ENCODE peak calls at places on chromosome 16, in nine cellular contexts. O, R, N, F, B, A, M, T and G are unnamed samples.

GRCh38 chr16:9151597-9151996 is 60.2 kb downstream of the HAPSTR1 start:
- DNase-seq in M (peak; percentile 50), A (no peak), B (no peak), O (no peak), T (no peak), R (peak; percentile 13), F (no peak), N (no peak), G (no peak)

GRCh38 chr16:1770328-1771071 is 843 bp downstream of the NME3 start:
- DNase-seq in N (peak; percentile 76), F (peak; percentile 54), B (peak; percentile 76), T (no peak), A (no peak), O (peak; percentile 62), M (no peak), R (no peak), G (no peak)

GRCh38 chr16:54862529-54862928 is 68.1 kb upstream of the IRX5 start:
- DNase-seq in R (no peak), O (no peak), F (no peak), A (no peak), B (no peak), N (no peak), T (no peak), M (no peak), G (no peak)

GRCh38 chr16:56355221-56355620 is 70.1 kb downstream of the AMFR start:
- DNase-seq in M (no peak), F (no peak), B (peak; percentile 6), T (no peak), O (no peak), N (peak; percentile 12), A (no peak), R (no peak), G (no peak)

GRCh38 chr16:81238296-81239011 is at the start of gene BCO1:
- DNase-seq in A (no peak), O (no peak), F (no peak), B (peak; percentile 73), N (no peak), R (peak; percentile 35), M (peak; percentile 35), T (no peak), G (no peak)

GRCh38 chr16:50436271-50436670 is 67.5 kb upstream of the BRD7 start:
- DNase-seq in T (no peak), A (no peak), B (no peak), M (no peak), F (no peak), R (no peak), O (no peak), N (no peak), G (no peak)

GRCh38 chr16:82368041-82368440 is 198.0 kb upstream of the MPHOSPH6 start:
- DNase-seq in R (peak; percentile 13), M (peak; percentile 40), F (peak; percentile 25), N (peak; percentile 61), B (peak; percentile 66), A (peak; percentile 24), O (peak; percentile 38), T (no peak), G (no peak)

GRCh38 chr16:14302031-14302398 is 230.9 kb downstream of the MRTFB start:
- DNase-seq in F (peak; percentile 80), T (no peak), A (no peak), O (no peak), R (peak; percentile 56), M (peak; percentile 49), B (peak; percentile 69), N (peak; percentile 89), G (no peak)

GRCh38 chr16:69496376-69496775 is 69.4 kb upstream of the NFAT5 start:
- DNase-seq in N (peak; percentile 44), T (no peak), B (no peak), F (no peak), M (no peak), R (no peak), A (no peak), O (no peak), G (no peak)

GRCh38 chr16:2224183-2224486 is 744 bp downstream of the E4F1 start:
- DNase-seq in O (no peak), A (no peak), M (peak; percentile 45), F (peak; percentile 77), N (no peak), R (no peak), T (no peak), B (no peak), G (no peak)

GRCh38 chr16:22428654-22429053 is 54.2 kb upstream of the CDR2 start:
- DNase-seq in O (no peak), M (no peak), F (no peak), A (no peak), B (no peak), T (no peak), R (no peak), N (no peak), G (no peak)

GRCh38 chr16:68235105-68235881 is 634 bp downstream of the ESRP2 start:
- DNase-seq in R (no peak), B (peak; percentile 75), T (no peak), N (no peak), A (no peak), F (no peak), O (no peak), M (peak; percentile 57), G (no peak)

GRCh38 chr16:84194470-84195200 is 3.7 kb downstream of the ADAD2 start:
- DNase-seq in N (no peak), M (no peak), A (peak; percentile 5), R (no peak), F (no peak), B (no peak), O (no peak), T (no peak), G (no peak)

GRCh38 chr16:83513006-83513755 is 294.6 kb upstream of the HSBP1 start:
- DNase-seq in B (no peak), N (no peak), O (no peak), R (no peak), M (no peak), A (no peak), T (no peak), F (no peak), G (no peak)

GRCh38 chr16:48367443-48368049 is 17.7 kb downstream of the SIAH1 start:
- DNase-seq in M (no peak), F (no peak), N (no peak), B (no peak), T (no peak), R (no peak), O (no peak), A (no peak), G (no peak)

GRCh38 chr16:48365030-48365600 is 20.1 kb downstream of the SIAH1 start:
- DNase-seq in T (no peak), B (no peak), N (no peak), O (no peak), M (no peak), F (peak; percentile 38), A (no peak), R (no peak), G (peak; percentile 30)

GRCh38 chr16:48366165-48367093 is 18.8 kb downstream of the SIAH1 start:
- DNase-seq in A (peak; percentile 91), B (peak; percentile 76), R (peak; percentile 69), F (peak; percentile 64), N (peak; percentile 46), M (peak; percentile 79), O (peak; percentile 80), T (peak; percentile 68), G (peak; percentile 71)

GRCh38 chr16:48369765-48370164 is 15.4 kb downstream of the SIAH1 start:
- DNase-seq in O (no peak), A (no peak), N (no peak), M (no peak), F (no peak), B (peak; percentile 42), T (no peak), R (no peak), G (no peak)

GRCh38 chr16:48365601-48366164 is 19.5 kb downstream of the SIAH1 start:
- DNase-seq in T (no peak), F (peak; percentile 93), R (peak; percentile 71), B (peak; percentile 96), O (peak; percentile 77), A (peak; percentile 80), N (peak; percentile 90), M (peak; percentile 83), G (peak; percentile 43)
- TF ChIP-seq REST in T (no peak), F (no peak), R (no peak), B (no peak), O (no peak), A (no peak), N (no peak), M (peak; percentile 49), G (no peak)

GRCh38 chr16:66511615-66512500 is 38.1 kb downstream of the TK2 start:
- DNase-seq in R (peak; percentile 64), F (peak; percentile 60), B (peak; percentile 75), M (no peak), O (peak; percentile 43), T (no peak), A (no peak), N (no peak), G (no peak)
- TF ChIP-seq CTCF in R (no peak), F (peak; percentile 37), B (peak; percentile 16), M (peak; percentile 38), O (peak; percentile 19), T (no peak), A (no peak), N (peak; percentile 38), G (no peak)

GRCh38 chr16:75248536-75249380 is 2.7 kb downstream of the BCAR1 start:
- DNase-seq in M (no peak), R (no peak), O (no peak), T (no peak), A (no peak), F (no peak), B (no peak), N (no peak), G (no peak)
- H3K27ac ChIP-seq in M (peak overlapping the region; percentile 97), R (no peak overlapping the region), O (peak overlapping the region; percentile 97), T (no peak overlapping the region), A (no peak overlapping the region), F (no peak overlapping the region), B (peak overlapping the region; percentile 93), N (no peak overlapping the region), G (peak overlapping the region; percentile 95)

GRCh38 chr16:26531290-26531730 is 535.4 kb upstream of the C16orf82 start:
- DNase-seq in R (no peak), B (no peak), F (no peak), A (no peak), T (no peak), N (no peak), M (no peak), O (no peak), G (no peak)
- TF ChIP-seq REST in R (no peak), B (no peak), F (no peak), A (no peak), T (no peak), N (no peak), M (no peak), O (no peak), G (no peak)

GRCh38 chr16:88035292-88035691 is 84.1 kb downstream of the BANP start:
- DNase-seq in B (no peak), A (no peak), T (no peak), O (no peak), R (no peak), M (no peak), N (no peak), F (no peak), G (no peak)
- TF ChIP-seq CTCF in B (no peak), A (no peak), T (no peak), O (no peak), R (no peak), M (no peak), N (no peak), F (no peak), G (no peak)